ENCODE peak calls at places on chromosomes 1 and 21, in four cellular contexts. M, Y, S and E are unnamed samples.
A peak's percentile ranks its signal among the peaks of the same experiment; 100 is the strongest.

GRCh38 chr1:37415611-37416244 is 58.7 kb upstream of the ZC3H12A start:
- DNase-seq in S (no peak), Y (no peak), M (no peak), E (no peak)

GRCh38 chr1:55542901-55543504 is 327.8 kb upstream of the USP24 start:
- DNase-seq in S (no peak), Y (no peak), M (no peak), E (no peak)

GRCh38 chr1:203145321-203146041 is 18.0 kb downstream of the ADORA1 start:
- DNase-seq in M (no peak), Y (no peak), S (no peak), E (no peak)

GRCh38 chr1:41355761-41356160 is 5.5 kb upstream of the FOXO6 start:
- DNase-seq in Y (no peak), S (no peak), M (peak; percentile 33), E (peak; percentile 38)

GRCh38 chr1:43414634-43415223 is 25.0 kb downstream of the SZT2 start:
- DNase-seq in M (peak; percentile 92), Y (peak; percentile 24), S (peak; percentile 46), E (peak; percentile 87)

GRCh38 chr1:187326554-187326953 is 497.8 kb downstream of the PLA2G4A start:
- DNase-seq in S (no peak), Y (no peak), M (no peak), E (no peak)

GRCh38 chr1:241762713-241763339 is 85.2 kb upstream of the EXO1 start:
- DNase-seq in M (no peak), S (no peak), Y (no peak), E (no peak)

GRCh38 chr21:38266732-38267131 is 9.9 kb downstream of the KCNJ15 start:
- DNase-seq in S (no peak), Y (no peak), M (no peak), E (no peak)

GRCh38 chr1:202365092-202365815 is 16.8 kb downstream of the PPP1R12B start:
- DNase-seq in M (no peak), S (no peak), Y (no peak), E (peak; percentile 59)